ENCODE peak calls at places on chromosomes 3 and 15, in eight cellular contexts. G is NCI-H1930, L is endothelial cell, E is cardiac fibroblast, T is tibial nerve, Z is heart right ventricle, M is left cardiac atrium, A is H9. R is an unnamed sample.

GRCh38 chr15:76337739-76338554 is 1.4 kb downstream of the ISL2 start:
- DNase-seq in T (no peak), A (peak), E (no peak), M (no peak), Z (no peak), L (no peak), G (no peak), R (no peak)

GRCh38 chr15:59247364-59247763 is 40.7 kb downstream of the LDHAL6B start:
- DNase-seq in A (peak), G (peak), Z (peak), T (peak), E (peak), L (peak), M (peak), R (peak)

GRCh38 chr15:55241895-55242294 is 45.2 kb upstream of the RSL24D1 start:
- DNase-seq in Z (no peak), T (no peak), A (no peak), L (no peak), M (no peak), E (peak), G (no peak), R (peak)

GRCh38 chr3:166274342-166274741 is 437.1 kb upstream of the BCHE start:
- DNase-seq in A (no peak), G (no peak), L (no peak), T (no peak), E (peak), Z (no peak), M (no peak), R (peak)

GRCh38 chr15:72998226-72998625 is 54.0 kb upstream of the NEO1 start:
- DNase-seq in M (no peak), E (no peak), G (no peak), T (no peak), A (no peak), L (no peak), Z (no peak), R (peak)

GRCh38 chr3:59498995-59499394 is 449.2 kb upstream of the CFAP20DC start:
- DNase-seq in A (no peak), L (no peak), G (no peak), T (no peak), E (no peak), M (no peak), Z (no peak), R (no peak)

GRCh38 chr15:33844186-33844585 is 124.1 kb upstream of the CHRM5 start:
- DNase-seq in E (no peak), G (no peak), Z (no peak), M (no peak), L (no peak), A (peak), T (no peak), R (no peak)

GRCh38 chr3:111539351-111540331 is 2.4 kb upstream of the CD96 start:
- DNase-seq in Z (peak), T (no peak), G (peak), L (peak), E (peak), M (peak), A (peak), R (peak)

GRCh38 chr3:62710761-62711160 is 164.5 kb downstream of the CADPS start:
- DNase-seq in L (no peak), T (no peak), G (no peak), Z (no peak), M (no peak), E (no peak), A (no peak), R (no peak)

GRCh38 chr3:16419640-16420039 is 93.9 kb downstream of the RFTN1 start:
- DNase-seq in G (no peak), A (no peak), E (peak), M (no peak), L (no peak), Z (no peak), T (no peak), R (no peak)

GRCh38 chr15:48005921-48006541 is 114.8 kb upstream of the SLC24A5 start:
- DNase-seq in E (peak), A (no peak), G (no peak), M (no peak), Z (no peak), T (peak), L (no peak), R (no peak)

GRCh38 chr15:84880822-84881519 is 3.5 kb upstream of the SLC28A1 start:
- DNase-seq in T (no peak), L (no peak), M (no peak), G (no peak), Z (no peak), A (no peak), E (no peak), R (no peak)

GRCh38 chr3:129261850-129262249 is 12.4 kb downstream of the COPG1 start:
- DNase-seq in Z (no peak), T (no peak), E (no peak), L (no peak), A (no peak), G (no peak), M (no peak), R (no peak)

GRCh38 chr3:194598771-194599557 is 34.3 kb downstream of the TMEM44 start:
- DNase-seq in T (peak), E (peak), A (no peak), G (no peak), Z (no peak), M (peak), L (no peak), R (no peak)

GRCh38 chr3:62562596-62562995 is 189.2 kb upstream of the FEZF2 start:
- DNase-seq in E (peak), A (no peak), T (no peak), L (no peak), G (no peak), M (no peak), Z (no peak), R (no peak)

GRCh38 chr3:127000792-127001191 is 17.9 kb downstream of the PLXNA1 start:
- DNase-seq in G (no peak), T (no peak), Z (no peak), L (no peak), E (no peak), A (no peak), M (no peak), R (no peak)

GRCh38 chr3:127639173-127640030 is 10.4 kb downstream of the PODXL2 start:
- DNase-seq in Z (no peak), T (no peak), E (peak), L (no peak), G (no peak), M (no peak), A (no peak), R (peak)

GRCh38 chr15:39666671-39667070 is 85.8 kb downstream of the THBS1 start:
- DNase-seq in A (no peak), L (no peak), T (no peak), G (no peak), Z (no peak), E (peak), M (no peak), R (no peak)

GRCh38 chr15:88141490-88141889 is 115.0 kb downstream of the NTRK3 start:
- DNase-seq in T (no peak), A (peak), E (no peak), Z (no peak), G (no peak), M (no peak), L (no peak), R (no peak)

GRCh38 chr3:49465269-49466034 is 4.6 kb upstream of the DAG1 start:
- DNase-seq in Z (peak), A (no peak), G (no peak), M (peak), E (no peak), T (no peak), L (no peak), R (no peak)

GRCh38 chr15:55344206-55344605 is 25.2 kb downstream of the PIGB start:
- DNase-seq in M (no peak), Z (no peak), A (peak), G (no peak), T (no peak), E (peak), L (no peak), R (peak)

GRCh38 chr3:55322649-55323048 is 164.5 kb downstream of the WNT5A start:
- DNase-seq in G (no peak), Z (no peak), M (no peak), A (no peak), L (no peak), E (no peak), T (no peak), R (no peak)

GRCh38 chr3:156317457-156317856 is 197.1 kb downstream of the KCNAB1 start:
- DNase-seq in A (no peak), T (no peak), L (no peak), Z (no peak), G (no peak), E (peak), M (no peak), R (peak)

GRCh38 chr15:59371458-59372351 is 966 bp downstream of the MYO1E start:
- DNase-seq in Z (no peak), A (no peak), T (peak), G (no peak), M (no peak), E (peak), L (peak), R (peak)

GRCh38 chr3:145857956-145858355 is 303.0 kb downstream of the PLOD2 start:
- DNase-seq in G (no peak), T (no peak), A (no peak), Z (no peak), M (no peak), E (peak), L (no peak), R (peak)

GRCh38 chr3:148246286-148246685 is 451.4 kb upstream of the AGTR1 start:
- DNase-seq in M (no peak), A (no peak), E (no peak), Z (no peak), T (no peak), G (no peak), L (no peak), R (no peak)

GRCh38 chr3:55576621-55577020 is 89.5 kb upstream of the WNT5A start:
- DNase-seq in M (no peak), Z (no peak), A (no peak), G (no peak), T (no peak), E (no peak), L (no peak), R (no peak)

GRCh38 chr15:76139368-76140068 is 79.7 kb downstream of the TMEM266 start:
- DNase-seq in A (peak), T (peak), G (no peak), L (peak), Z (peak), M (peak), E (peak), R (peak)

GRCh38 chr3:16183601-16184270 is 9.3 kb downstream of the GALNT15 start:
- DNase-seq in A (no peak), G (no peak), Z (no peak), E (peak), L (no peak), M (peak), T (peak), R (peak)

GRCh38 chr3:186340211-186340610 is 21.8 kb downstream of the DGKG start:
- DNase-seq in Z (no peak), A (no peak), G (no peak), M (no peak), L (no peak), T (no peak), E (no peak), R (peak)

GRCh38 chr3:141421639-141422319 is 53.5 kb downstream of the ZBTB38 start:
- DNase-seq in T (no peak), E (peak), L (no peak), A (no peak), Z (no peak), M (no peak), G (no peak), R (peak)

GRCh38 chr15:39685999-39686613 is 96.5 kb downstream of the FSIP1 start:
- DNase-seq in T (peak), A (no peak), E (peak), G (peak), L (peak), Z (peak), M (no peak), R (peak)

R was measured in epithelial cell of esophagus.